ENCODE peak calls at places on chromosomes 6 and 20, in seven cellular contexts. One of them, this sample, is unnamed.

GRCh38 chr6:31898200-31899011 is 908 bp upstream of the EHMT2 start:
- DNase-seq in heart right ventricle: no peak
- DNase-seq in lung: no peak
- DNase-seq in osteoblast: peak
- DNase-seq in CD4-positive, alpha-beta T cell: no peak
- DNase-seq in IMR-90: peak
- DNase-seq in fibroblast of lung: peak
- DNase-seq in this sample: peak

GRCh38 chr20:34849778-34850177 is 22.9 kb downstream of the GGT7 start:
- DNase-seq in fibroblast of lung: no peak
- DNase-seq in IMR-90: no peak
- DNase-seq in heart right ventricle: no peak
- DNase-seq in osteoblast: no peak
- DNase-seq in lung: no peak
- DNase-seq in CD4-positive, alpha-beta T cell: no peak
- DNase-seq in this sample: no peak

GRCh38 chr6:40962241-40962640 is 76.8 kb downstream of the UNC5CL start:
- DNase-seq in osteoblast: peak
- DNase-seq in lung: no peak
- DNase-seq in fibroblast of lung: peak
- DNase-seq in CD4-positive, alpha-beta T cell: no peak
- DNase-seq in IMR-90: peak
- DNase-seq in heart right ventricle: no peak
- DNase-seq in this sample: peak

GRCh38 chr6:43019152-43019551 is 2.3 kb upstream of the RRP36 start:
- DNase-seq in CD4-positive, alpha-beta T cell: no peak
- DNase-seq in fibroblast of lung: no peak
- DNase-seq in heart right ventricle: no peak
- DNase-seq in lung: no peak
- DNase-seq in osteoblast: peak
- DNase-seq in IMR-90: no peak
- DNase-seq in this sample: no peak

GRCh38 chr6:14211596-14211961 is 94.0 kb downstream of the CD83 start:
- DNase-seq in osteoblast: peak
- DNase-seq in CD4-positive, alpha-beta T cell: no peak
- DNase-seq in heart right ventricle: peak
- DNase-seq in lung: peak
- DNase-seq in fibroblast of lung: peak
- DNase-seq in IMR-90: peak
- DNase-seq in this sample: no peak

GRCh38 chr20:31239139-31239538 is 18.3 kb upstream of the DEFB115 start:
- DNase-seq in osteoblast: no peak
- DNase-seq in IMR-90: no peak
- DNase-seq in fibroblast of lung: no peak
- DNase-seq in CD4-positive, alpha-beta T cell: no peak
- DNase-seq in lung: no peak
- DNase-seq in heart right ventricle: no peak
- DNase-seq in this sample: no peak

GRCh38 chr6:149362289-149362688 is 37.8 kb upstream of the SUMO4 start:
- DNase-seq in osteoblast: no peak
- DNase-seq in CD4-positive, alpha-beta T cell: no peak
- DNase-seq in heart right ventricle: no peak
- DNase-seq in lung: no peak
- DNase-seq in fibroblast of lung: no peak
- DNase-seq in IMR-90: no peak
- DNase-seq in this sample: peak

GRCh38 chr6:157217894-157218370 is 105.4 kb downstream of the TMEM242 start:
- DNase-seq in IMR-90: no peak
- DNase-seq in lung: no peak
- DNase-seq in fibroblast of lung: no peak
- DNase-seq in CD4-positive, alpha-beta T cell: no peak
- DNase-seq in osteoblast: no peak
- DNase-seq in heart right ventricle: no peak
- DNase-seq in this sample: no peak

GRCh38 chr6:95280690-95281273 is 296.6 kb upstream of the MANEA start:
- DNase-seq in heart right ventricle: peak
- DNase-seq in osteoblast: no peak
- DNase-seq in fibroblast of lung: peak
- DNase-seq in lung: no peak
- DNase-seq in IMR-90: peak
- DNase-seq in CD4-positive, alpha-beta T cell: no peak
- DNase-seq in this sample: peak

GRCh38 chr6:74931567-74931966 is 274.3 kb downstream of the COL12A1 start:
- DNase-seq in IMR-90: peak
- DNase-seq in heart right ventricle: no peak
- DNase-seq in fibroblast of lung: peak
- DNase-seq in lung: no peak
- DNase-seq in CD4-positive, alpha-beta T cell: no peak
- DNase-seq in osteoblast: no peak
- DNase-seq in this sample: no peak

GRCh38 chr6:130600880-130601341 is 226.3 kb upstream of the SMLR1 start:
- DNase-seq in heart right ventricle: no peak
- DNase-seq in CD4-positive, alpha-beta T cell: no peak
- DNase-seq in osteoblast: no peak
- DNase-seq in fibroblast of lung: peak
- DNase-seq in IMR-90: peak
- DNase-seq in lung: no peak
- DNase-seq in this sample: no peak

GRCh38 chr20:22559711-22560305 is 24.6 kb downstream of the FOXA2 start:
- DNase-seq in osteoblast: no peak
- DNase-seq in fibroblast of lung: no peak
- DNase-seq in IMR-90: no peak
- DNase-seq in heart right ventricle: no peak
- DNase-seq in lung: no peak
- DNase-seq in CD4-positive, alpha-beta T cell: no peak
- DNase-seq in this sample: no peak

GRCh38 chr6:36678488-36679042 is at the start of gene CDKN1A:
- DNase-seq in IMR-90: peak
- DNase-seq in heart right ventricle: peak
- DNase-seq in CD4-positive, alpha-beta T cell: peak
- DNase-seq in fibroblast of lung: peak
- DNase-seq in lung: peak
- DNase-seq in osteoblast: peak
- DNase-seq in this sample: peak

GRCh38 chr6:9335470-9335869 is 900.1 kb upstream of the SLC35B3 start:
- DNase-seq in IMR-90: no peak
- DNase-seq in lung: no peak
- DNase-seq in heart right ventricle: no peak
- DNase-seq in CD4-positive, alpha-beta T cell: no peak
- DNase-seq in osteoblast: no peak
- DNase-seq in fibroblast of lung: no peak
- DNase-seq in this sample: no peak

GRCh38 chr20:20184711-20185110 is 132.4 kb downstream of the CFAP61 start:
- DNase-seq in heart right ventricle: no peak
- DNase-seq in fibroblast of lung: no peak
- DNase-seq in osteoblast: no peak
- DNase-seq in lung: no peak
- DNase-seq in IMR-90: no peak
- DNase-seq in CD4-positive, alpha-beta T cell: no peak
- DNase-seq in this sample: no peak

GRCh38 chr20:20184149-20184548 is 131.8 kb downstream of the CFAP61 start:
- DNase-seq in fibroblast of lung: no peak
- DNase-seq in IMR-90: no peak
- DNase-seq in CD4-positive, alpha-beta T cell: no peak
- DNase-seq in lung: no peak
- DNase-seq in heart right ventricle: no peak
- DNase-seq in osteoblast: no peak
- DNase-seq in this sample: peak

DNA sequence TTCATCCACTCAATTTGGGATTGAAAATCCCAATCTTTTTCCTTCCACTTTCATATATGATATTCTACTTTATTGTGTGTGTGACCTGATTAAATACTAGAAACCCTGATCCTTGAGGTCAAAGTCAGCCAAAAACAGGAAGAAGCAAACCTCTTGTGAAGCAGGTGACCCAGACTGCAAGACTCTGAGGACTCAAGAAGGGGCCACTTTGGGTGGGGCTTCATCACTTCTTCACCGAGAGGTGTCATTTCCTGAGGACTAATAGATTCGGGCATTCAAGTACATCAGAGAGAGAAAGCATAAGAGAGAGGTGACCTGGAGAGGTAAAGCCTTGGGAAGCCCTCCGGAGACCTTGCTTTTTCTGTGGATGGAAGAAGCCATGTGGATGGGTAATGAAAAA is 129.0 kb downstream of the CFAP61 start:
- DNase-seq in fibroblast of lung: no peak
- DNase-seq in osteoblast: no peak
- DNase-seq in CD4-positive, alpha-beta T cell: no peak
- DNase-seq in heart right ventricle: no peak
- DNase-seq in IMR-90: no peak
- DNase-seq in lung: no peak
- DNase-seq in this sample: no peak
- TF ChIP-seq CTCF in fibroblast of lung: no peak
- TF ChIP-seq CTCF in osteoblast: no peak
- TF ChIP-seq CTCF in CD4-positive, alpha-beta T cell: no peak
- TF ChIP-seq CTCF in heart right ventricle: no peak
- TF ChIP-seq CTCF in IMR-90: no peak
- TF ChIP-seq CTCF in lung: no peak
- TF ChIP-seq CTCF in this sample: no peak

GRCh38 chr6:110537208-110538123 is 61.1 kb upstream of the SLC22A16 start:
- DNase-seq in fibroblast of lung: peak
- DNase-seq in IMR-90: peak
- DNase-seq in lung: no peak
- DNase-seq in CD4-positive, alpha-beta T cell: no peak
- DNase-seq in heart right ventricle: no peak
- DNase-seq in osteoblast: peak
- DNase-seq in this sample: peak

GRCh38 chr6:110538416-110539060 is 62.1 kb upstream of the SLC22A16 start:
- DNase-seq in CD4-positive, alpha-beta T cell: no peak
- DNase-seq in fibroblast of lung: no peak
- DNase-seq in IMR-90: peak
- DNase-seq in heart right ventricle: no peak
- DNase-seq in lung: no peak
- DNase-seq in osteoblast: no peak
- DNase-seq in this sample: no peak

GRCh38 chr6:110530671-110531070 is 54.3 kb upstream of the SLC22A16 start:
- DNase-seq in IMR-90: peak
- DNase-seq in fibroblast of lung: no peak
- DNase-seq in CD4-positive, alpha-beta T cell: no peak
- DNase-seq in lung: no peak
- DNase-seq in osteoblast: no peak
- DNase-seq in heart right ventricle: no peak
- DNase-seq in this sample: no peak

GRCh38 chr6:110532401-110532800 is 56.0 kb upstream of the SLC22A16 start:
- DNase-seq in lung: no peak
- DNase-seq in osteoblast: no peak
- DNase-seq in IMR-90: no peak
- DNase-seq in CD4-positive, alpha-beta T cell: no peak
- DNase-seq in heart right ventricle: no peak
- DNase-seq in fibroblast of lung: no peak
- DNase-seq in this sample: no peak

DNA sequence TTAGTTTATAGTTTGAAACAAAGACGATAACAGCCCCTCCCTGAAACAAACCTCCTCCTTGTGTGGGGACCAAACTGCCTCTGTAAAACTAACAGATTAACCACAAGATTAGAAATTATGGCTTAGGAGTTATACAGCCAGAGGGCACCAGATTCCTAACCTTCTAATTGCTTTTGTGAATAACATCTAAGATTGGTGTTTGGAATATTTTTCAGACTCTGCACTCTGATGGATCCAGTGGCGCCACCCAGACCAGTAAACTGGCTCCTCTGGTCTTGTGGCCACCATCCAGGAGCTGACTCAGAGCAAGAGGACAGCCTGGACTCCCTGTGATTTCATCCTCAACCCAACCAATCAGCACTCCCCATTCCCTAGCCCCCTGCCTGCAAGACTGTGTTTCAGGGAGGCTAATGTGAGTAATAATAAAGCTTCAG is 58.3 kb upstream of the SLC22A16 start:
- DNase-seq in lung: no peak
- DNase-seq in CD4-positive, alpha-beta T cell: no peak
- DNase-seq in IMR-90: peak
- DNase-seq in osteoblast: peak
- DNase-seq in fibroblast of lung: peak
- DNase-seq in heart right ventricle: no peak
- DNase-seq in this sample: peak
- TF ChIP-seq CTCF in lung: no peak
- TF ChIP-seq CTCF in CD4-positive, alpha-beta T cell: no peak
- TF ChIP-seq CTCF in IMR-90: no peak
- TF ChIP-seq CTCF in osteoblast: peak
- TF ChIP-seq CTCF in fibroblast of lung: no peak
- TF ChIP-seq CTCF in heart right ventricle: no peak
- TF ChIP-seq CTCF in this sample: no peak

GRCh38 chr6:548517-548916 is 108.4 kb downstream of the HUS1B start:
- DNase-seq in heart right ventricle: no peak
- DNase-seq in fibroblast of lung: no peak
- DNase-seq in osteoblast: no peak
- DNase-seq in CD4-positive, alpha-beta T cell: no peak
- DNase-seq in IMR-90: no peak
- DNase-seq in lung: no peak
- DNase-seq in this sample: no peak

GRCh38 chr6:551829-552350 is 105.0 kb downstream of the HUS1B start:
- DNase-seq in IMR-90: no peak
- DNase-seq in lung: no peak
- DNase-seq in heart right ventricle: no peak
- DNase-seq in osteoblast: no peak
- DNase-seq in CD4-positive, alpha-beta T cell: no peak
- DNase-seq in fibroblast of lung: no peak
- DNase-seq in this sample: no peak

GRCh38 chr6:549901-550300 is 107.0 kb downstream of the HUS1B start:
- DNase-seq in CD4-positive, alpha-beta T cell: no peak
- DNase-seq in heart right ventricle: no peak
- DNase-seq in fibroblast of lung: no peak
- DNase-seq in lung: no peak
- DNase-seq in IMR-90: no peak
- DNase-seq in osteoblast: no peak
- DNase-seq in this sample: no peak

GRCh38 chr6:548091-548490 is 108.8 kb downstream of the HUS1B start:
- DNase-seq in osteoblast: no peak
- DNase-seq in CD4-positive, alpha-beta T cell: no peak
- DNase-seq in fibroblast of lung: no peak
- DNase-seq in heart right ventricle: no peak
- DNase-seq in lung: no peak
- DNase-seq in IMR-90: no peak
- DNase-seq in this sample: no peak

DNA sequence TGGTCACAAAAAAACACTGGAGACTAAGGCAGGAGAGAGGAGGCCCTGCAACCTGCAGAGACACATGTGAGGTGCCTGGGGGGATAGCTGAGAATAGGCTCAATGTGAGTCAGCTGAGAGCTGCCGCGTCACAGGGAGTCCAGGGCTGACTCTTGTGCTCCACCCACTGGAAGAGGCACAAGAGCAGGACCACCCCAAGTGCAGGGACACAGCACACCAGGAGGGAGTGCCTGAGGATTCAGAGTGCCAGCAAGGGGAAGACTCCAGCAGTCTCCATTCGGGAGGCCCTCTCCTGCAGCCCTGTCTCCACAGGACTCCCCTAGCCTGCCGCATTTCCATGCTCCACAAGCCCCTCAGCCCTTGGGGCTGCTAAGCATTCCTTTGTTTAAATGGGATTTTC is 105.5 kb downstream of the HUS1B start:
- DNase-seq in osteoblast: no peak
- DNase-seq in CD4-positive, alpha-beta T cell: no peak
- DNase-seq in lung: no peak
- DNase-seq in IMR-90: peak
- DNase-seq in heart right ventricle: no peak
- DNase-seq in fibroblast of lung: peak
- DNase-seq in this sample: peak
- TF ChIP-seq CTCF in osteoblast: peak
- TF ChIP-seq CTCF in CD4-positive, alpha-beta T cell: peak
- TF ChIP-seq CTCF in lung: no peak
- TF ChIP-seq CTCF in IMR-90: peak
- TF ChIP-seq CTCF in heart right ventricle: no peak
- TF ChIP-seq CTCF in fibroblast of lung: no peak
- TF ChIP-seq CTCF in this sample: no peak

GRCh38 chr20:48877299-48877698 is 44.2 kb upstream of the ARFGEF2 start:
- DNase-seq in fibroblast of lung: no peak
- DNase-seq in IMR-90: no peak
- DNase-seq in lung: no peak
- DNase-seq in CD4-positive, alpha-beta T cell: no peak
- DNase-seq in heart right ventricle: no peak
- DNase-seq in osteoblast: no peak
- DNase-seq in this sample: no peak
- TF ChIP-seq CTCF in fibroblast of lung: no peak
- TF ChIP-seq CTCF in IMR-90: no peak
- TF ChIP-seq CTCF in lung: no peak
- TF ChIP-seq CTCF in CD4-positive, alpha-beta T cell: no peak
- TF ChIP-seq CTCF in heart right ventricle: no peak
- TF ChIP-seq CTCF in osteoblast: no peak
- TF ChIP-seq CTCF in this sample: no peak

This sample was measured in MCF 10A.